ENCODE peak calls at places on chromosome 14, in seven cellular contexts. G is K562, R is HepG2, A is IMR-90, B is A549, H is left ventricle myocardium inferior, Z is GM23338. S is an unnamed sample.

GRCh38 chr14:81067156-81067555 is 111.7 kb downstream of the TSHR start:
- DNase-seq in R (no peak), B (no peak), Z (no peak), G (no peak), A (no peak), H (no peak), S (no peak)

GRCh38 chr14:72892103-72892878 is 1.6 kb downstream of the DPF3 start:
- DNase-seq in B (no peak), H (no peak), G (no peak), Z (peak; percentile 71), R (no peak), A (peak; percentile 43), S (peak; percentile 17)

GRCh38 chr14:73153272-73153671 is 17.0 kb downstream of the PSEN1 start:
- DNase-seq in Z (no peak), B (no peak), R (no peak), A (peak; percentile 69), G (no peak), H (no peak), S (no peak)

GRCh38 chr14:101192661-101193000 is 289.1 kb upstream of the RTL1 start:
- DNase-seq in A (no peak), B (no peak), G (no peak), R (no peak), Z (no peak), H (no peak), S (no peak)

GRCh38 chr14:61234215-61234916 is 46.8 kb downstream of the TMEM30B start:
- DNase-seq in R (no peak), G (no peak), A (no peak), H (no peak), Z (no peak), B (no peak), S (no peak)

GRCh38 chr14:36243183-36243582 is 66.7 kb upstream of the PTCSC3 start:
- DNase-seq in R (no peak), Z (peak; percentile 49), G (no peak), H (no peak), A (no peak), B (no peak), S (no peak)

GRCh38 chr14:72812292-72812851 is 81.5 kb downstream of the DPF3 start:
- DNase-seq in H (peak; percentile 82), B (no peak), Z (peak; percentile 50), G (no peak), A (no peak), R (no peak), S (peak; percentile 74)

GRCh38 chr14:32078794-32079663 is 1.9 kb downstream of the ARHGAP5 start:
- DNase-seq in A (peak; percentile 31), G (no peak), H (no peak), R (peak; percentile 96), Z (no peak), B (peak; percentile 24), S (no peak)

GRCh38 chr14:77243853-77244252 is 27.2 kb downstream of the NGB start:
- DNase-seq in A (no peak), H (no peak), R (no peak), B (no peak), Z (no peak), G (no peak), S (no peak)

GRCh38 chr14:67461341-67461985 is 27.1 kb downstream of the TMEM229B start:
- DNase-seq in A (peak; percentile 27), H (no peak), B (no peak), G (no peak), R (no peak), Z (no peak), S (no peak)

GRCh38 chr14:92959761-92960680 is 37.1 kb downstream of the CHGA start:
- DNase-seq in G (no peak), B (no peak), R (no peak), A (no peak), Z (no peak), H (peak; percentile 11), S (no peak)

GRCh38 chr14:24982472-24983155 is 67.3 kb downstream of the STXBP6 start:
- DNase-seq in A (peak; percentile 97), G (no peak), R (peak; percentile 94), B (peak; percentile 69), H (no peak), Z (no peak), S (no peak)

GRCh38 chr14:51552768-51553426 is 98.8 kb upstream of the FRMD6 start:
- DNase-seq in G (no peak), R (no peak), A (no peak), H (no peak), B (peak; percentile 36), Z (no peak), S (no peak)

GRCh38 chr14:33901429-33902155 is 49.3 kb downstream of the EGLN3 start:
- DNase-seq in G (no peak), R (no peak), A (no peak), H (no peak), B (no peak), Z (no peak), S (no peak)

GRCh38 chr14:35898217-35898775 is 72.2 kb downstream of the BRMS1L start:
- DNase-seq in R (no peak), G (no peak), B (no peak), A (no peak), Z (peak; percentile 58), H (no peak), S (no peak)

GRCh38 chr14:79056879-79057278 is 886.7 kb downstream of the NRXN3 start:
- DNase-seq in G (no peak), Z (no peak), H (no peak), R (no peak), B (no peak), A (peak; percentile 97), S (no peak)

GRCh38 chr14:52313493-52313881 is 625 bp upstream of the PTGER2 start:
- DNase-seq in R (no peak), Z (peak; percentile 11), B (no peak), G (no peak), A (peak; percentile 44), H (no peak), S (no peak)

GRCh38 chr14:24848427-24848826 is 201.5 kb downstream of the STXBP6 start:
- DNase-seq in Z (no peak), B (no peak), G (no peak), H (no peak), R (no peak), A (peak; percentile 76), S (no peak)

GRCh38 chr14:96586921-96587822 is 85.0 kb downstream of the PAPOLA start:
- DNase-seq in G (no peak), Z (no peak), B (no peak), A (no peak), H (no peak), R (no peak), S (no peak)

GRCh38 chr14:71776463-71777359 is 155.5 kb upstream of the RGS6 start:
- DNase-seq in Z (peak; percentile 18), B (no peak), A (peak; percentile 13), G (no peak), R (no peak), H (no peak), S (no peak)

GRCh38 chr14:44803239-44803905 is 158.4 kb downstream of the KLHL28 start:
- DNase-seq in G (peak; percentile 22), R (peak; percentile 35), H (no peak), A (peak; percentile 64), B (peak; percentile 60), Z (peak; percentile 76), S (no peak)

GRCh38 chr14:31159682-31160296 is 47.8 kb downstream of the HECTD1 start:
- DNase-seq in B (peak; percentile 35), R (no peak), Z (no peak), H (no peak), G (no peak), A (peak; percentile 57), S (no peak)

GRCh38 chr14:21102472-21103164 is 1.8 kb downstream of the TMEM253 start:
- DNase-seq in H (no peak), B (no peak), G (peak; percentile 60), R (no peak), A (no peak), Z (peak; percentile 43), S (no peak)

DNA sequence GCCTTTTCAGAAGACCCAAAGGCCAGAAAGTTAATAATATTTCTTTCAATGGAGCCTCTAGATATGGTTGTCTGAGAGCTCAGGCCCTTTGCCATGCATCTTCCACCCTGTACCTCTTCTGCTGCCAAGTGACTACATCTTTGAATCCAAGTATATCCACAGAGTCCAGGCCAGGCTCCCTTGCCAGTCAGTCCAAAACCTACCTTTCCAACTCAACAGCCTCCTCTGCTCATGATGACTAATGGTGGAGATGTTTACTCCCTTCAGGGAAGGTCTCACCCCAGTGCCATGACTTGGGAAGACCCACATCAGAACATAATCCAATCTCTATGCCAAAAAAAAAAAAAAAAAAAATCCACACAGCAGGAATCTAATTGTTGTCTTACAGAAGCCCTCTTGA is 20.4 kb downstream of the TTC9 start:
- DNase-seq in Z (no peak), R (no peak), G (no peak), H (no peak), B (no peak), A (no peak), S (no peak)
- TF ChIP-seq CTCF in Z (no peak), R (no peak), G (no peak), H (no peak), B (no peak), A (no peak), S (no peak)

DNA sequence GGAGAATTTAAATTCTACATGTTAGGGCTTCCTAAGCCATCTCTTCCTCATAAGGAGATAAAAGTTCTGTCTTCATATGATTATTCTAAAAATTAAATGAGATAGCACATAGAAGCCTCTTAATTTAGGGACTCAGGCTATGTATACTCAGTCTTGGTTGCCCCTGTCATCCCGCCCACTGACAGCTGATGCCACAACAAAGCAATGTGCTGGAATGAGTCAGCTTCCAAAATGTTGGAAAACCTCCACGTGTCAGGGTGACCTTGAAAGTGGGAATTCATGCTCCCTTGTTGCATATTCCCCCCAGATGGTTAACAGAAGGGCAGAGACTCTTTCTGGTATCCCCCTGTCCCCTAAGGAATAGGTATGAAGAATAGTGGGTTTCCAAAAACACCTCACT is 238.0 kb upstream of the DDHD1 start:
- DNase-seq in G (no peak), B (no peak), Z (no peak), R (peak; percentile 13), A (peak; percentile 72), H (no peak), S (no peak)
- H3K4me3 ChIP-seq in G (no peak overlapping the region), B (no peak overlapping the region), Z (no peak overlapping the region), R (no peak overlapping the region), A (no peak overlapping the region), H (no peak overlapping the region), S (no peak overlapping the region)

GRCh38 chr14:103696027-103696402 is 19.2 kb downstream of the XRCC3 start:
- DNase-seq in B (no peak), Z (no peak), R (no peak), H (peak; percentile 12), G (no peak), A (no peak), S (no peak)

GRCh38 chr14:103696466-103697071 is 18.7 kb downstream of the XRCC3 start:
- DNase-seq in H (peak; percentile 74), B (no peak), G (no peak), A (peak; percentile 91), R (no peak), Z (no peak), S (peak; percentile 81)

GRCh38 chr14:103697196-103697595 is 18.1 kb downstream of the XRCC3 start:
- DNase-seq in A (no peak), G (no peak), R (no peak), B (no peak), H (no peak), Z (no peak), S (no peak)

GRCh38 chr14:103694572-103695026 is 20.7 kb downstream of the XRCC3 start:
- DNase-seq in B (no peak), Z (peak; percentile 62), R (no peak), G (no peak), H (no peak), A (no peak), S (no peak)

GRCh38 chr14:103695331-103696026 is 19.8 kb downstream of the XRCC3 start:
- DNase-seq in Z (no peak), G (no peak), A (no peak), B (no peak), H (no peak), R (no peak), S (no peak)
- H3K27ac ChIP-seq in Z (peak overlapping the region; percentile 26), G (no peak overlapping the region), A (peak overlapping the region; percentile 3), B (no peak overlapping the region), H (peak overlapping the region; percentile 76), R (no peak overlapping the region), S (no peak overlapping the region)

GRCh38 chr14:55138091-55138490 is 9.0 kb downstream of the LGALS3 start:
- DNase-seq in G (no peak), R (no peak), A (no peak), B (no peak), H (no peak), Z (peak; percentile 75), S (no peak)
- TF ChIP-seq CTCF in G (peak; percentile 34), R (peak; percentile 29), A (peak; percentile 7), B (peak; percentile 16), H (peak; percentile 16), Z (peak; percentile 72), S (no peak)

S was measured in heart right ventricle.